ENCODE peak calls at places on chromosomes 12 and 14, in ten cellular contexts. Y, R, Q, N, W, J, E, C, H and D are unnamed samples.

GRCh38 chr14:25150934-25151790 is 101.2 kb upstream of the STXBP6 start:
- DNase-seq in Y (no peak), R (no peak), Q (peak), N (peak), W (no peak), J (no peak), E (peak), C (no peak), H (no peak), D (peak)

GRCh38 chr12:132783917-132784531 is 22.4 kb upstream of the ANKLE2 start:
- DNase-seq in Y (no peak), R (no peak), Q (no peak), N (no peak), W (no peak), J (no peak), E (no peak), C (no peak), H (no peak), D (no peak)

GRCh38 chr12:100295764-100296555 is 29.0 kb downstream of the SCYL2 start:
- DNase-seq in Y (no peak), R (no peak), Q (no peak), N (no peak), W (no peak), J (no peak), E (peak), C (no peak), H (no peak), D (peak)

GRCh38 chr14:95727084-95727700 is 13.3 kb upstream of the TCL1A start:
- DNase-seq in Y (no peak), R (no peak), Q (no peak), N (no peak), W (no peak), J (no peak), E (no peak), C (no peak), H (no peak), D (no peak)

GRCh38 chr12:94616217-94616729 is 34.1 kb downstream of the TMCC3 start:
- DNase-seq in Y (no peak), R (no peak), Q (no peak), N (peak), W (no peak), J (no peak), E (no peak), C (peak), H (no peak), D (peak)

GRCh38 chr14:66137076-66137475 is 349.1 kb upstream of the CCDC196 start:
- DNase-seq in Y (no peak), R (no peak), Q (no peak), N (no peak), W (no peak), J (no peak), E (no peak), C (no peak), H (no peak), D (no peak)

GRCh38 chr14:91396959-91397815 is 20.4 kb downstream of the CCDC88C start:
- DNase-seq in Y (no peak), R (no peak), Q (peak), N (no peak), W (no peak), J (no peak), E (no peak), C (no peak), H (peak), D (no peak)

GRCh38 chr12:130967631-130968030 is 13.9 kb downstream of the ADGRD1 start:
- DNase-seq in Y (no peak), R (no peak), Q (no peak), N (no peak), W (no peak), J (no peak), E (peak), C (no peak), H (no peak), D (no peak)

GRCh38 chr14:65238456-65238855 is 136.1 kb upstream of the MAX start:
- DNase-seq in Y (peak), R (no peak), Q (no peak), N (no peak), W (peak), J (no peak), E (peak), C (no peak), H (no peak), D (no peak)

GRCh38 chr12:724194-724855 is 28.1 kb upstream of the WNK1 start:
- DNase-seq in Y (no peak), R (no peak), Q (no peak), N (no peak), W (no peak), J (no peak), E (no peak), C (no peak), H (peak), D (no peak)

GRCh38 chr14:75310295-75311059 is 31.8 kb downstream of the FOS start:
- DNase-seq in Y (peak), R (peak), Q (no peak), N (peak), W (peak), J (peak), E (peak), C (peak), H (no peak), D (peak)

GRCh38 chr14:47917344-47917954 is 242.0 kb upstream of the MDGA2 start:
- DNase-seq in Y (no peak), R (peak), Q (no peak), N (peak), W (no peak), J (no peak), E (no peak), C (peak), H (no peak), D (peak)

GRCh38 chr14:66117600-66117999 is 368.6 kb upstream of the CCDC196 start:
- DNase-seq in Y (peak), R (no peak), Q (no peak), N (no peak), W (no peak), J (no peak), E (peak), C (no peak), H (no peak), D (no peak)

GRCh38 chr14:93286212-93286890 is 46.5 kb downstream of the BTBD7 start:
- DNase-seq in Y (no peak), R (no peak), Q (no peak), N (peak), W (no peak), J (no peak), E (peak), C (no peak), H (no peak), D (no peak)

GRCh38 chr12:105706321-105706972 is 376.0 kb downstream of the C12orf75 start:
- DNase-seq in Y (peak), R (no peak), Q (no peak), N (peak), W (peak), J (no peak), E (peak), C (no peak), H (no peak), D (peak)

GRCh38 chr14:57938533-57938932 is 72.6 kb upstream of the SLC35F4 start:
- DNase-seq in Y (no peak), R (no peak), Q (no peak), N (no peak), W (no peak), J (no peak), E (no peak), C (no peak), H (no peak), D (no peak)

GRCh38 chr12:26056335-26056734 is 68.5 kb downstream of the BHLHE41 start:
- DNase-seq in Y (no peak), R (no peak), Q (no peak), N (no peak), W (no peak), J (no peak), E (no peak), C (no peak), H (no peak), D (peak)

GRCh38 chr12:14771651-14772137 is 31.6 kb downstream of the WBP11 start:
- DNase-seq in Y (no peak), R (no peak), Q (peak), N (peak), W (no peak), J (no peak), E (no peak), C (no peak), H (peak), D (no peak)

GRCh38 chr12:106840217-106840616 is 65.7 kb downstream of the RIC8B start:
- DNase-seq in Y (peak), R (no peak), Q (no peak), N (peak), W (no peak), J (no peak), E (peak), C (no peak), H (no peak), D (no peak)

GRCh38 chr12:65004270-65004669 is 116.8 kb downstream of the WIF1 start:
- DNase-seq in Y (peak), R (no peak), Q (no peak), N (no peak), W (no peak), J (no peak), E (peak), C (no peak), H (no peak), D (no peak)

GRCh38 chr12:42422785-42423184 is 96.8 kb downstream of the PPHLN1 start:
- DNase-seq in Y (no peak), R (no peak), Q (no peak), N (no peak), W (no peak), J (no peak), E (no peak), C (no peak), H (no peak), D (no peak)

GRCh38 chr14:39339003-39339402 is 93.2 kb downstream of the FBXO33 start:
- DNase-seq in Y (no peak), R (peak), Q (no peak), N (peak), W (no peak), J (no peak), E (no peak), C (no peak), H (no peak), D (peak)

GRCh38 chr12:121240484-121241202 is 30.7 kb downstream of the P2RX4 start:
- DNase-seq in Y (no peak), R (no peak), Q (peak), N (peak), W (peak), J (no peak), E (peak), C (no peak), H (peak), D (no peak)

GRCh38 chr12:94535614-94535932 is 75.9 kb upstream of the CEP83 start:
- DNase-seq in Y (no peak), R (no peak), Q (no peak), N (peak), W (no peak), J (no peak), E (no peak), C (no peak), H (no peak), D (no peak)

GRCh38 chr14:69631509-69631908 is 20.1 kb downstream of the SUSD6 start:
- DNase-seq in Y (no peak), R (no peak), Q (no peak), N (no peak), W (no peak), J (no peak), E (peak), C (no peak), H (no peak), D (peak)

GRCh38 chr12:122362758-122363157 is 59.7 kb downstream of the CLIP1 start:
- DNase-seq in Y (no peak), R (no peak), Q (no peak), N (no peak), W (no peak), J (no peak), E (no peak), C (no peak), H (no peak), D (no peak)

GRCh38 chr14:92340938-92341337 is 18.0 kb downstream of the SLC24A4 start:
- DNase-seq in Y (no peak), R (no peak), Q (no peak), N (no peak), W (no peak), J (no peak), E (no peak), C (no peak), H (no peak), D (no peak)

GRCh38 chr14:105252552-105253328 is 4.4 kb downstream of the BTBD6 start:
- DNase-seq in Y (no peak), R (no peak), Q (no peak), N (no peak), W (no peak), J (no peak), E (no peak), C (no peak), H (no peak), D (no peak)

GRCh38 chr14:91310620-91311283 is 66.2 kb upstream of the GPR68 start:
- DNase-seq in Y (no peak), R (no peak), Q (peak), N (no peak), W (no peak), J (no peak), E (no peak), C (no peak), H (peak), D (no peak)

GRCh38 chr12:124457287-124458219 is 109.9 kb downstream of the NCOR2 start:
- DNase-seq in Y (no peak), R (no peak), Q (peak), N (no peak), W (peak), J (peak), E (peak), C (peak), H (peak), D (peak)

GRCh38 chr12:119222222-119222951 is 43.7 kb downstream of the HSPB8 start:
- DNase-seq in Y (no peak), R (no peak), Q (no peak), N (no peak), W (no peak), J (no peak), E (no peak), C (no peak), H (no peak), D (no peak)

GRCh38 chr12:52615208-52615868 is 3.0 kb downstream of the KRT73 start:
- DNase-seq in Y (no peak), R (no peak), Q (no peak), N (no peak), W (no peak), J (no peak), E (peak), C (no peak), H (peak), D (no peak)

GRCh38 chr14:101058571-101058970 is 155.0 kb upstream of the RTL1 start:
- DNase-seq in Y (no peak), R (no peak), Q (no peak), N (no peak), W (no peak), J (no peak), E (peak), C (no peak), H (no peak), D (no peak)

GRCh38 chr12:123064885-123065619 is 84.6 kb downstream of the ARL6IP4 start:
- DNase-seq in Y (no peak), R (no peak), Q (no peak), N (no peak), W (no peak), J (no peak), E (no peak), C (no peak), H (no peak), D (peak)

GRCh38 chr14:91009501-91010152 is 50.8 kb downstream of the RPS6KA5 start:
- DNase-seq in Y (no peak), R (no peak), Q (peak), N (no peak), W (no peak), J (no peak), E (no peak), C (no peak), H (peak), D (no peak)

GRCh38 chr14:57502581-57503254 is 9.1 kb upstream of the CCDC198 start:
- DNase-seq in Y (peak), R (no peak), Q (no peak), N (no peak), W (no peak), J (no peak), E (no peak), C (no peak), H (no peak), D (no peak)

GRCh38 chr14:54981698-54982097 is 45.2 kb downstream of the WDHD1 start:
- DNase-seq in Y (no peak), R (no peak), Q (peak), N (no peak), W (no peak), J (no peak), E (peak), C (no peak), H (no peak), D (no peak)

GRCh38 chr14:91219505-91220389 is 24.8 kb downstream of the GPR68 start:
- DNase-seq in Y (no peak), R (no peak), Q (no peak), N (no peak), W (no peak), J (no peak), E (no peak), C (no peak), H (no peak), D (no peak)

GRCh38 chr14:61322011-61322798 is 826 bp downstream of the PRKCH start:
- DNase-seq in Y (no peak), R (no peak), Q (no peak), N (peak), W (peak), J (no peak), E (no peak), C (no peak), H (no peak), D (no peak)